ENCODE peak calls at places on chromosomes 6 and 20, in seven cellular contexts. S is psoas muscle, V is HCT116, R is astrocyte, Z is PC-9, Y is lung, O is Caco-2. J is an unnamed sample. For H3K36me3, the result is how much of the 10 kb centered on the place peaks cover.

GRCh38 chr20:13991311-13991710 is 897 bp upstream of the SEL1L2 start:
- DNase-seq in S (no peak), V (no peak), R (no peak), Z (no peak), Y (no peak), O (no peak), J (no peak)

GRCh38 chr6:170202416-170203135 is 88.3 kb downstream of the DLL1 start:
- DNase-seq in S (no peak), V (no peak), R (no peak), Z (no peak), Y (peak), O (no peak), J (no peak)

GRCh38 chr6:131382646-131383045 is 190.4 kb upstream of the ARG1 start:
- DNase-seq in S (no peak), V (no peak), R (no peak), Z (no peak), Y (no peak), O (no peak), J (no peak)

GRCh38 chr6:138719011-138719635 is 54.4 kb upstream of the CCDC28A start:
- DNase-seq in S (no peak), V (no peak), R (peak), Z (no peak), Y (no peak), O (no peak), J (no peak)

GRCh38 chr6:41536884-41537347 is 9.3 kb upstream of the FOXP4 start:
- DNase-seq in S (no peak), V (peak), R (no peak), Z (peak), Y (peak), O (no peak), J (no peak)

GRCh38 chr6:165662671-165663282 is at the start of gene PDE10A:
- DNase-seq in S (no peak), V (no peak), R (no peak), Z (no peak), Y (no peak), O (peak), J (no peak)

GRCh38 chr20:8244637-8245036 is 112.6 kb downstream of the PLCB1 start:
- DNase-seq in S (no peak), V (no peak), R (peak), Z (no peak), Y (no peak), O (no peak), J (no peak)

GRCh38 chr6:16849280-16850210 is 88.3 kb upstream of the ATXN1 start:
- DNase-seq in S (peak), V (no peak), R (peak), Z (peak), Y (no peak), O (no peak), J (no peak)

GRCh38 chr20:32453467-32454163 is 95.5 kb downstream of the ASXL1 start:
- DNase-seq in S (peak), V (no peak), R (no peak), Z (no peak), Y (no peak), O (no peak), J (no peak)

GRCh38 chr6:124466949-124467348 is 495.3 kb upstream of the RNF217 start:
- DNase-seq in S (no peak), V (no peak), R (peak), Z (no peak), Y (no peak), O (no peak), J (no peak)

GRCh38 chr6:168828800-168829199 is 387.8 kb downstream of the SMOC2 start:
- DNase-seq in S (no peak), V (no peak), R (peak), Z (peak), Y (no peak), O (no peak), J (peak)

GRCh38 chr6:119303164-119303887 is 46.2 kb downstream of the MAN1A1 start:
- DNase-seq in S (no peak), V (no peak), R (no peak), Z (no peak), Y (no peak), O (no peak), J (peak)

GRCh38 chr6:44051516-44051915 is 75.7 kb downstream of the MRPL14 start:
- DNase-seq in S (no peak), V (no peak), R (peak), Z (peak), Y (no peak), O (no peak), J (peak)

GRCh38 chr6:37473364-37474095 is 26.2 kb downstream of the CCDC167 start:
- DNase-seq in S (peak), V (no peak), R (peak), Z (no peak), Y (no peak), O (no peak), J (no peak)

GRCh38 chr6:131949909-131950766 is 1.0 kb downstream of the CCN2 start:
- DNase-seq in S (peak), V (peak), R (peak), Z (no peak), Y (peak), O (peak), J (peak)

GRCh38 chr6:11833626-11834592 is 55.3 kb upstream of the ADTRP start:
- DNase-seq in S (no peak), V (no peak), R (no peak), Z (no peak), Y (peak), O (no peak), J (no peak)

GRCh38 chr20:10902174-10902573 is 228.4 kb upstream of the JAG1 start:
- DNase-seq in S (no peak), V (no peak), R (no peak), Z (no peak), Y (no peak), O (no peak), J (no peak)

GRCh38 chr20:8671366-8671943 is 397.4 kb upstream of the PLCB4 start:
- DNase-seq in S (no peak), V (no peak), R (no peak), Z (no peak), Y (no peak), O (no peak), J (no peak)

GRCh38 chr20:61356171-61356570 is 104.1 kb downstream of the CDH4 start:
- DNase-seq in S (no peak), V (no peak), R (no peak), Z (no peak), Y (no peak), O (no peak), J (no peak)

GRCh38 chr6:84892666-84893065 is 128.3 kb upstream of the TBX18 start:
- DNase-seq in S (no peak), V (no peak), R (peak), Z (no peak), Y (no peak), O (no peak), J (peak)

GRCh38 chr6:166203003-166203640 is 35.5 kb upstream of the TBXT start:
- DNase-seq in S (no peak), V (no peak), R (no peak), Z (no peak), Y (no peak), O (no peak), J (no peak)

GRCh38 chr6:155377061-155377460 is 62.8 kb upstream of the TFB1M start:
- DNase-seq in S (no peak), V (no peak), R (peak), Z (no peak), Y (no peak), O (no peak), J (peak)

GRCh38 chr6:167153523-167153959 is 4.2 kb downstream of the GPR31 start:
- DNase-seq in S (no peak), V (no peak), R (peak), Z (no peak), Y (no peak), O (no peak), J (no peak)

GRCh38 chr6:121697921-121698320 is 262.5 kb downstream of the GJA1 start:
- DNase-seq in S (no peak), V (no peak), R (no peak), Z (no peak), Y (no peak), O (no peak), J (no peak)

GRCh38 chr6:131061041-131061770 is 1.8 kb downstream of the EPB41L2 start:
- DNase-seq in S (no peak), V (no peak), R (peak), Z (no peak), Y (no peak), O (no peak), J (peak)

GRCh38 chr6:109660526-109660925 is 30.5 kb downstream of the AK9 start:
- DNase-seq in S (no peak), V (no peak), R (no peak), Z (no peak), Y (no peak), O (no peak), J (no peak)

GRCh38 chr20:64062276-64062595 is 762 bp upstream of the TCEA2 start:
- DNase-seq in S (no peak), V (no peak), R (no peak), Z (no peak), Y (no peak), O (no peak), J (no peak)

GRCh38 chr6:165939047-165939446 is 228.6 kb downstream of the TBXT start:
- DNase-seq in S (no peak), V (no peak), R (no peak), Z (no peak), Y (no peak), O (no peak), J (no peak)

GRCh38 chr6:101129851-101130250 is 248.7 kb upstream of the ASCC3 start:
- DNase-seq in S (no peak), V (no peak), R (no peak), Z (no peak), Y (no peak), O (no peak), J (no peak)

GRCh38 chr20:52056203-52057062 is 135.1 kb downstream of the ZFP64 start:
- DNase-seq in S (no peak), V (peak), R (peak), Z (no peak), Y (no peak), O (no peak), J (peak)

GRCh38 chr20:13356591-13356990 is 135.5 kb downstream of the ISM1 start:
- DNase-seq in S (no peak), V (no peak), R (no peak), Z (no peak), Y (no peak), O (no peak), J (no peak)

GRCh38 chr6:157488635-157489226 is 107.7 kb downstream of the ZDHHC14 start:
- DNase-seq in S (no peak), V (no peak), R (no peak), Z (no peak), Y (no peak), O (no peak), J (no peak)

GRCh38 chr6:90169328-90169886 is 127.2 kb downstream of the BACH2 start:
- DNase-seq in S (no peak), V (no peak), R (peak), Z (no peak), Y (no peak), O (no peak), J (no peak)

GRCh38 chr20:17845701-17846475 is 122.7 kb downstream of the SNX5 start:
- DNase-seq in S (peak), V (no peak), R (peak), Z (no peak), Y (no peak), O (no peak), J (no peak)

GRCh38 chr20:60420676-60421229 is 462.5 kb downstream of the CDH26 start:
- DNase-seq in S (no peak), V (no peak), R (no peak), Z (no peak), Y (no peak), O (no peak), J (no peak)

GRCh38 chr20:43843096-43843964 is 71.3 kb upstream of the TOX2 start:
- DNase-seq in S (no peak), V (no peak), R (peak), Z (peak), Y (peak), O (no peak), J (peak)

GRCh38 chr20:64216036-64216435 is 39.5 kb upstream of the PCMTD2 start:
- DNase-seq in S (no peak), V (no peak), R (no peak), Z (peak), Y (no peak), O (no peak), J (no peak)

GRCh38 chr6:163570579-163571231 is 156.2 kb downstream of the QKI start:
- DNase-seq in S (no peak), V (no peak), R (peak), Z (no peak), Y (no peak), O (no peak), J (no peak)

GRCh38 chr20:5000263-5001173 is 792 bp downstream of the SLC23A2 start:
- DNase-seq in S (peak), V (no peak), R (no peak), Z (no peak), Y (peak), O (peak), J (no peak)

GRCh38 chr6:38975621-38976049 is 72.9 kb upstream of the GLP1R start:
- DNase-seq in S (no peak), V (no peak), R (no peak), Z (no peak), Y (no peak), O (peak), J (no peak)

GRCh38 chr6:38974389-38975133 is 74.0 kb upstream of the GLP1R start:
- DNase-seq in S (no peak), V (no peak), R (no peak), Z (no peak), Y (no peak), O (peak), J (no peak)

GRCh38 chr6:38968702-38969149 is 79.9 kb upstream of the GLP1R start:
- DNase-seq in S (no peak), V (no peak), R (no peak), Z (no peak), Y (no peak), O (no peak), J (no peak)

GRCh38 chr6:38977101-38977500 is 71.5 kb upstream of the GLP1R start:
- DNase-seq in S (no peak), V (no peak), R (no peak), Z (no peak), Y (no peak), O (no peak), J (no peak)

DNA sequence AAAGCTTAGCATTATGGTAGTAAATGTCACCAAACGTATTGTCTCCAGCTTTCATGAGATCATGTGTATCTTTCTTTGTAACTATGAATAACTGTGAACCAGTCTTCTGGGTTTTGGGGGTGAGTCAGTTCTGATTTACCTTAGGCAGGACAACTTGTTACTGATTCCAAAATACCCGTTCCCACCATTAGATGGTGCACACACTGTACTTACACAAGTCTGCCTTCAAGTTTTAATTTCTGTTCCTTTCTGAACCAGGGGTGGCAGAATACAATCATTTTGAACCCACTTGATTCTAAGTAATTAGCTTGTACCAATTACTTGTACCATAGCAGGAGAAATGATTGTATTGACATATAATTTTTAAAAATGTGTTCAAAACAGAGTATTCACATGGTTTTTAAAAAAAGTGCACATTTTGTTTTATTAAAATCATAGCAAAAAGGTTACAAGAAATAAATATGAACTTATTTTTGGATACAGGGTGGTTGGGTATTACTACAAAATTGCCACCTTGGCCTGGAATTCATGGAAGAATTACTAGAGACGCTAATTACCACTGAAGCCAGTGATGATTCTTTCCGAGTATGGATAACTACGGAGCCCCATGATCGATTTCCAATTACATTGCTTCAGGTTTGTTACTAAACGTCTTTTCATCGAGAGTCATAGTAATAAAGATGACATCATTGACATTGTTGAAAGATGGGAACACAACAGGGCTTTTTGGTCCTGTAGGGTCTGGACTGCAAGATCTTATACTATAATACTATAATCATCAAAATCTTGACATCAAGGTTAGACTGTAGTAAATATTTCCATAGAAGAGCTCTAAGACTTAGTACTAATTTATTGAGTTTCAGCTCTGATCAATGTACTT is 75.2 kb upstream of the GLP1R start:
- DNase-seq in S (no peak), V (peak), R (peak), Z (peak), Y (no peak), O (peak), J (peak)
- TF ChIP-seq CTCF in S (peak), V (peak), R (peak), Z (peak), Y (peak), O (peak), J (peak)

GRCh38 chr6:46451343-46451742 is 39.9 kb downstream of the RCAN2 start:
- DNase-seq in S (no peak), V (no peak), R (no peak), Z (no peak), Y (no peak), O (no peak), J (no peak)

GRCh38 chr6:46453221-46453620 is 38.0 kb downstream of the RCAN2 start:
- DNase-seq in S (no peak), V (no peak), R (peak), Z (no peak), Y (no peak), O (no peak), J (no peak)

GRCh38 chr6:46452312-46452917 is 38.8 kb downstream of the RCAN2 start:
- DNase-seq in S (no peak), V (no peak), R (no peak), Z (no peak), Y (no peak), O (no peak), J (no peak)

GRCh38 chr6:46453756-46454316 is 37.4 kb downstream of the RCAN2 start:
- DNase-seq in S (no peak), V (no peak), R (peak), Z (no peak), Y (no peak), O (no peak), J (no peak)

GRCh38 chr6:46454691-46455090 is 36.6 kb downstream of the RCAN2 start:
- DNase-seq in S (no peak), V (no peak), R (no peak), Z (no peak), Y (no peak), O (no peak), J (no peak)
- H3K4me3 ChIP-seq in S (no peak), V (no peak), R (no peak), Z (no peak), Y (no peak), O (no peak), J (no peak)

DNA sequence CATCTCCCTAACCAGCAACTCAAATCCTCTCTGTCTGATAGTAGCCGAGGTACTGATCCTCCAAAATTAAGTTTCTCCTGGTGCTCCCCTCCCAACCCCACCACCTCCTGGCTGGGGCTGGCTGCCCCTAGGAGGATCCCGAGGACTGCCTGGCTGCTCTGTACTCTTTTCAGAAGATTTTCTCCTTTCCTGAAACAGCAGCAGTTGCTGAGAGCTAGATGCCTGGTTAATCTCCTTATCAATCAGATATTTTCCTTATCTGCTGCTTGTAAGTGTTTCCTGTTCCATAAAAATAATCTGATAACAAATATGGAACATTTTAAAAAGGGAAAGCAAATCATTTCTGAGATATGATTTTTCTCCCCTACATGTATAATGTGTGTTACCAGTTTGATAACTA is 52.8 kb downstream of the ZMYND8 start:
- DNase-seq in S (no peak), V (no peak), R (no peak), Z (no peak), Y (no peak), O (no peak), J (no peak)
- H3K36me3 ChIP-seq in S (under half), V (under half), R (under half), Z (half or more), Y (under half), O (under half), J (under half)

GRCh38 chr20:33674294-33675126 is at the start of gene NECAB3:
- DNase-seq in S (peak), V (no peak), R (no peak), Z (no peak), Y (peak), O (peak), J (no peak)
- TF ChIP-seq CTCF in S (no peak), V (no peak), R (no peak), Z (no peak), Y (no peak), O (no peak), J (no peak)

GRCh38 chr6:7468382-7469081 is 72.9 kb upstream of the DSP start:
- DNase-seq in S (no peak), V (peak), R (peak), Z (peak), Y (no peak), O (peak), J (peak)

GRCh38 chr6:7473805-7474329 is 67.6 kb upstream of the DSP start:
- DNase-seq in S (no peak), V (no peak), R (no peak), Z (no peak), Y (no peak), O (no peak), J (no peak)

GRCh38 chr6:7471171-7471570 is 70.3 kb upstream of the DSP start:
- DNase-seq in S (no peak), V (no peak), R (no peak), Z (no peak), Y (no peak), O (no peak), J (no peak)

GRCh38 chr6:7467007-7467897 is 74.2 kb upstream of the DSP start:
- DNase-seq in S (no peak), V (no peak), R (peak), Z (peak), Y (no peak), O (peak), J (no peak)

DNA sequence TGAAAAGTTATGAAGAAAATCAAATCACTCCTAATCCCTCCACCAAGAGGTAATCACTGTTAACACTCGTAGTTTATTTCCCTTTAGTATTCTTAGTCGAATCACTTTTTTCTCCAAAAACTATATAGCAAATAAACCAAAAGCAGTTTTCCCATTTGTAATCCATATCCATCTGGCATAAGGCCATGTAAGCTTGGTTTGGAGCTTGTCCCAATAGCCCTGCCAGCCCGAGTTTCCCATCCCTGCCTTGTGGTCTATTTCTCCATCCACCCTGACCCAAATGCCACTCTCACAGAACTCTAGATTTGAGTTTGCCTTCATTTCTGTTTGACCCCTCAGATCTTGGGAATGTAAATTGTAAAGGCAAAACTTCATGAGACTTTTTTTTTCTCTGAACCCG is 71.8 kb upstream of the DSP start:
- DNase-seq in S (no peak), V (no peak), R (no peak), Z (no peak), Y (no peak), O (no peak), J (no peak)
- H3K4me3 ChIP-seq in S (no peak), V (no peak), R (no peak), Z (no peak), Y (no peak), O (no peak), J (no peak)

J was measured in kidney epithelial cell.